ENCODE peak calls at places on chromosomes 3 and 15, in five cellular contexts. E is sigmoid colon, L is dorsolateral prefrontal cortex, C is A549, W is breast epithelium. U is an unnamed sample.

GRCh38 chr3:122188758-122189157 is 5.3 kb downstream of the CASR start:
- DNase-seq in E (no peak), L (no peak), C (no peak), W (no peak), U (no peak)

GRCh38 chr3:15405448-15406050 is 21.8 kb downstream of the METTL6 start:
- DNase-seq in E (no peak), L (no peak), C (peak; percentile 71), W (no peak), U (no peak)

GRCh38 chr3:123044981-123045763 is 17.6 kb upstream of the SEMA5B start:
- DNase-seq in E (no peak), L (no peak), C (no peak), W (no peak), U (no peak)

GRCh38 chr3:128316456-128316855 is 150.2 kb downstream of the DNAJB8 start:
- DNase-seq in E (no peak), L (no peak), C (no peak), W (peak; percentile 10), U (peak; percentile 81)

GRCh38 chr3:59709702-59710555 is 660.1 kb upstream of the CFAP20DC start:
- DNase-seq in E (peak; percentile 68), L (peak; percentile 49), C (no peak), W (peak; percentile 31), U (peak; percentile 86)

GRCh38 chr3:20080956-20081554 is 40.8 kb downstream of the KAT2B start:
- DNase-seq in E (peak; percentile 66), L (peak; percentile 63), C (no peak), W (peak; percentile 47), U (peak; percentile 88)

GRCh38 chr3:139894638-139894989 is 40.4 kb upstream of the CLSTN2 start:
- DNase-seq in E (peak; percentile 73), L (no peak), C (no peak), W (no peak), U (no peak)

GRCh38 chr3:189685854-189686253 is 54.7 kb downstream of the TP63 start:
- DNase-seq in E (no peak), L (no peak), C (no peak), W (no peak), U (no peak)

GRCh38 chr3:52843881-52844280 is 9.1 kb upstream of the MUSTN1 start:
- DNase-seq in E (no peak), L (no peak), C (no peak), W (no peak), U (peak; percentile 32)

GRCh38 chr3:128497305-128498126 is 4.5 kb upstream of the GATA2 start:
- DNase-seq in E (peak; percentile 67), L (peak; percentile 75), C (peak; percentile 45), W (no peak), U (peak; percentile 86)

GRCh38 chr3:18655827-18656226 is 230.7 kb upstream of the SATB1 start:
- DNase-seq in E (no peak), L (no peak), C (no peak), W (no peak), U (no peak)

GRCh38 chr3:106342386-106342785 is 473.6 kb upstream of the CBLB start:
- DNase-seq in E (no peak), L (no peak), C (no peak), W (no peak), U (no peak)

GRCh38 chr3:156293566-156293965 is 173.2 kb downstream of the KCNAB1 start:
- DNase-seq in E (no peak), L (no peak), C (no peak), W (no peak), U (no peak)

GRCh38 chr15:78637776-78638435 is 3.1 kb downstream of the CHRNB4 start:
- DNase-seq in E (no peak), L (no peak), C (no peak), W (no peak), U (no peak)

GRCh38 chr15:49847937-49848823 is 227.3 kb downstream of the DTWD1 start:
- DNase-seq in E (no peak), L (no peak), C (peak; percentile 43), W (no peak), U (no peak)

GRCh38 chr3:64351713-64352595 is 126.7 kb upstream of the PRICKLE2 start:
- DNase-seq in E (no peak), L (no peak), C (no peak), W (peak; percentile 87), U (no peak)

GRCh38 chr15:90667063-90667754 is 49.9 kb upstream of the BLM start:
- DNase-seq in E (no peak), L (no peak), C (no peak), W (no peak), U (no peak)

GRCh38 chr15:61892140-61892539 is 168.1 kb downstream of the VPS13C start:
- DNase-seq in E (no peak), L (no peak), C (no peak), W (no peak), U (no peak)
- TF ChIP-seq CTCF in E (no peak), L (no peak), C (no peak), W (no peak), U (no peak)

GRCh38 chr3:146250449-146251382 is at the start of gene PLSCR4:
- DNase-seq in E (peak; percentile 88), L (no peak), C (peak; percentile 53), W (peak; percentile 48), U (peak; percentile 83)
- TF ChIP-seq CTCF in E (no peak), L (no peak), C (no peak), W (no peak), U (no peak)

GRCh38 chr3:50370594-50370993 is 11.3 kb upstream of the TMEM115 start:
- DNase-seq in E (no peak), L (no peak), C (no peak), W (no peak), U (no peak)
- TF ChIP-seq CTCF in E (no peak), L (peak; percentile 9), C (no peak), W (no peak), U (no peak)

DNA sequence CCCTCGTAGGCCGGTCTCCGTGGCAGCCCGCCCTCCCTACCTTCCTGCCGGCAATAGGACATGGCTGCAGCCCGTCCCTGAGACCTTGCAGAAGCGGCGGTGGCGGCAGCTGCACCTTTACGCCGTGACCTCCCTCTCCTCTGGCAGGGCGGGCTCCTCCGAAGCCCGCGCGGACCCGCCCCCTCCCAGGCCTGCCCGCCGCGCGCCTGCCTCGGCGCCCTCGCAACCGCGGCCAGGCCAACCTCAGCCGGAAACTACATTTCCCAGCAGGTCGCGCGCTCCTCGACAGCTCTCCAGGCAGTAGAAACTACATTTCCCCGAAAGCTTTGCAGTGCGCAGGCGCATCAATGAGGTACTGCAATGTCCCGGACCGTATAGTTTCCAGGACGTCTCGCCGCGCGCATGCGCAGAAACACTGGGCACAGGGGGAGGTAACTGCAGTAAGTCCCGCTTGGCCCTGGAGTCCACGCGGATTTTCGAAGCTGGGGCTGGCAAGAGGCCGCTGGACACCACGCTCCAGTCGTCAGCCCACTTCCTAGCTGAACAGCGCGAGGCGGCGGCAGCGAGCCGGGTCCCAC is at the start of the genes CHCHD4 and TMEM43:
- DNase-seq in E (peak; percentile 100), L (peak; percentile 99), C (peak; percentile 100), W (peak; percentile 98), U (peak; percentile 100)
- TF ChIP-seq CTCF in E (no peak), L (no peak), C (no peak), W (no peak), U (no peak)